ENCODE peak calls at places on chromosome 7, in four cellular contexts. B is body of pancreas, L is endodermal cell, H is psoas muscle. G is an unnamed sample.

GRCh38 chr7:56062382-56062781 is 1.7 kb upstream of the SUMF2 start:
- DNase-seq in L (no peak), B (no peak), H (no peak), G (no peak)

GRCh38 chr7:29977926-29978652 is 11.5 kb downstream of the SCRN1 start:
- DNase-seq in H (no peak), L (peak; percentile 89), B (peak; percentile 73), G (no peak)

GRCh38 chr7:2314209-2314955 is at the start of gene SNX8:
- DNase-seq in H (peak; percentile 88), L (peak; percentile 99), B (peak; percentile 92), G (peak; percentile 67)

GRCh38 chr7:64035388-64035787 is 9.8 kb upstream of the ZNF727 start:
- DNase-seq in H (no peak), B (no peak), L (no peak), G (no peak)

GRCh38 chr7:2542011-2542923 is 13.1 kb downstream of the BRAT1 start:
- DNase-seq in H (no peak), B (no peak), L (no peak), G (no peak)

GRCh38 chr7:46414946-46415345 is 493.9 kb upstream of the IGFBP3 start:
- DNase-seq in H (no peak), B (no peak), L (no peak), G (no peak)

GRCh38 chr7:36995776-36996175 is 271.5 kb upstream of the AOAH start:
- DNase-seq in L (no peak), H (no peak), B (no peak), G (no peak)

GRCh38 chr7:127644484-127644883 is 7.5 kb upstream of the SND1 start:
- DNase-seq in H (no peak), B (no peak), L (no peak), G (no peak)

GRCh38 chr7:27117687-27118491 is 12.7 kb downstream of the HOXA4 start:
- DNase-seq in B (no peak), H (no peak), L (no peak), G (no peak)

GRCh38 chr7:9036080-9036479 is 602.7 kb downstream of the NXPH1 start:
- DNase-seq in B (no peak), L (no peak), H (no peak), G (no peak)

GRCh38 chr7:47369736-47370135 is 212.2 kb downstream of the TNS3 start:
- DNase-seq in B (no peak), H (no peak), L (no peak), G (no peak)

GRCh38 chr7:22124906-22125305 is 179.2 kb upstream of the CDCA7L start:
- DNase-seq in L (no peak), B (no peak), H (no peak), G (no peak)

GRCh38 chr7:115101199-115101598 is 179.3 kb downstream of the MDFIC start:
- DNase-seq in B (no peak), H (no peak), L (no peak), G (no peak)

GRCh38 chr7:41378156-41378555 is 324.7 kb downstream of the INHBA start:
- DNase-seq in L (no peak), H (no peak), B (no peak), G (no peak)

GRCh38 chr7:158329686-158330085 is 257.9 kb downstream of the PTPRN2 start:
- DNase-seq in B (no peak), H (no peak), L (peak; percentile 22), G (no peak)

GRCh38 chr7:37908221-37908788 is 8.3 kb downstream of the SFRP4 start:
- DNase-seq in B (no peak), L (no peak), H (no peak), G (no peak)

GRCh38 chr7:92634924-92635519 is 44.8 kb upstream of the FAM133B start:
- DNase-seq in B (no peak), L (no peak), H (no peak), G (no peak)

GRCh38 chr7:83413425-83413824 is 235.5 kb downstream of the SEMA3E start:
- DNase-seq in H (no peak), B (no peak), L (no peak), G (no peak)

GRCh38 chr7:128209229-128210035 is 31.6 kb upstream of the LEP start:
- DNase-seq in L (peak; percentile 90), B (peak; percentile 75), H (peak; percentile 56), G (no peak)

GRCh38 chr7:104656467-104656866 is 328.1 kb downstream of the LHFPL3 start:
- DNase-seq in L (no peak), B (no peak), H (no peak), G (no peak)

GRCh38 chr7:20019757-20020432 is 197.3 kb downstream of the MACC1 start:
- DNase-seq in H (no peak), B (no peak), L (no peak), G (no peak)

GRCh38 chr7:106775552-106775936 is 89.5 kb upstream of the PIK3CG start:
- DNase-seq in L (no peak), H (no peak), B (no peak), G (no peak)

GRCh38 chr7:50656141-50656895 is 91.1 kb upstream of the DDC start:
- DNase-seq in L (peak; percentile 27), B (no peak), H (peak; percentile 79), G (no peak)

GRCh38 chr7:51077951-51078350 is 238.7 kb downstream of the COBL start:
- DNase-seq in B (no peak), L (no peak), H (no peak), G (no peak)

GRCh38 chr7:127865466-127865865 is 165.8 kb downstream of the LRRC4 start:
- DNase-seq in H (no peak), L (no peak), B (no peak), G (no peak)

GRCh38 chr7:22586101-22586805 is 86.3 kb upstream of the STEAP1B start:
- DNase-seq in H (no peak), B (no peak), L (no peak), G (no peak)

GRCh38 chr7:1538544-1539345 is 8.2 kb downstream of the MAFK start:
- DNase-seq in L (no peak), H (peak; percentile 32), B (no peak), G (no peak)

GRCh38 chr7:30929686-30930085 is 18.0 kb downstream of the AQP1 start:
- DNase-seq in B (peak; percentile 1), L (peak; percentile 17), H (no peak), G (no peak)

GRCh38 chr7:23226841-23227450 is 19.6 kb upstream of the GPNMB start:
- DNase-seq in B (no peak), H (no peak), L (no peak), G (no peak)

GRCh38 chr7:68733219-68734143 is 864.8 kb upstream of the AUTS2 start:
- DNase-seq in L (no peak), B (no peak), H (no peak), G (no peak)

GRCh38 chr7:143974457-143974856 is 19.8 kb downstream of the OR2F1 start:
- DNase-seq in B (no peak), H (no peak), L (no peak), G (no peak)

GRCh38 chr7:91373401-91373800 is 109.2 kb downstream of the FZD1 start:
- DNase-seq in B (no peak), L (no peak), H (no peak), G (no peak)

GRCh38 chr7:150326657-150327268 is 3.4 kb upstream of the ACTR3C start:
- DNase-seq in B (no peak), L (no peak), H (no peak), G (no peak)

GRCh38 chr7:151851782-151852181 is 25.1 kb downstream of the PRKAG2 start:
- DNase-seq in L (no peak), B (peak; percentile 69), H (no peak), G (no peak)

GRCh38 chr7:26515462-26515861 is 223.8 kb downstream of the SNX10 start:
- DNase-seq in H (no peak), L (no peak), B (peak; percentile 92), G (no peak)

GRCh38 chr7:157002819-157003421 is 7.5 kb downstream of the MNX1 start:
- DNase-seq in B (no peak), L (peak; percentile 82), H (no peak), G (no peak)

GRCh38 chr7:157000741-157001653 is 9.5 kb downstream of the MNX1 start:
- DNase-seq in L (peak; percentile 56), H (no peak), B (no peak), G (no peak)

GRCh38 chr7:157003445-157004049 is 6.9 kb downstream of the MNX1 start:
- DNase-seq in H (no peak), L (no peak), B (no peak), G (no peak)

GRCh38 chr7:157000047-157000726 is 10.3 kb downstream of the MNX1 start:
- DNase-seq in B (peak; percentile 64), L (peak; percentile 66), H (no peak), G (no peak)

GRCh38 chr7:157001920-157002818 is 8.3 kb downstream of the MNX1 start:
- DNase-seq in L (peak; percentile 67), B (no peak), H (no peak), G (no peak)
- H3K4me3 ChIP-seq in L (peak overlapping the region; percentile 45), B (no peak overlapping the region), H (no peak overlapping the region), G (no peak overlapping the region)

DNA sequence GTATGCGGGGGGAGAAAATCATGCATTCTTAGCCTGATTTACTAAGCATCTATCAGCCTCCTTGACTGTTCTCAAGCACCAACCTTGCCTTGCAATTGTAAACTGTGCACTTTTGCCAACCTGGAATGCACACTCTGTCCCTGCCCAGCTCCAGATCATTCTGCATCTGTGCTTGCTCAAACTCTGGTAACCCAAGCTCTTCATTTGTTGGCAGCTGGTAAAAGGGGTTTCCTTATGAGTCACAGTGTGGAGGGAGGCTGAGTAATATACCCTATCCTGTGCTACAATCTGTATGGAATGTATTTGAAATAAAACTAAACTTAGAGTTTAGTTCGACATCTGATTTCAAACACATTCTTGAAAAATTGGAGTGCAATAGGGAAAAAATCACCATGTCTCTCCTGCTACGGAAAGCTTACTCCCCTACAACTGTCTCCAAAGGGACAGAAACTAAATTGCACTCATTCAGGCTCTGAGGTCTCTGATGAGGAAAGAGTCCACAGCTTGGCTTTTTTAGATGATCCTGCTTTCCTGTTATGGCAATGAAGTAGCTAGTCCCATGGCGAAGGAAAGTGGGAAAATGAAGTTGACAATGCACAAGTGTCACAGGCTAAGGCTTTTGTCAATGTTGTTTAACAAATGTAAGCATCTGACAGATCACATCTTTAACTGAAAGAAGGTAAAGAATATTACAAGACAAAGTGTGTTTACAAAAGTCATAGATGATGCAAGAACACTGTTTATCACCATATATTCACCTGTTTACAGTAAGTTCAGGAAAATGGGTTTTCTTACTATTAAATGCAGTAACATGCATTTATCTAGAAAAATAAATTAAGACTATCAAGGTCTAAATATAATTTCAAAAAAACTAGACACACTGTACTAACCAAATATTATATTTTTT is 61.9 kb downstream of the TES start:
- DNase-seq in B (peak; percentile 27), H (peak; percentile 27), L (no peak), G (peak; percentile 46)
- H3K4me1 ChIP-seq in B (peaks cover 7% of the 10 kb centered on the region), H (peaks cover 38% of the 10 kb centered on the region), L (no peaks in the 10 kb centered on the region), G (peaks cover 22% of the 10 kb centered on the region)

GRCh38 chr7:120658516-120658915 is 199.4 kb downstream of the TSPAN12 start:
- DNase-seq in L (no peak), H (no peak), B (no peak), G (no peak)

GRCh38 chr7:120665068-120665467 is 192.9 kb downstream of the TSPAN12 start:
- DNase-seq in B (no peak), H (no peak), L (no peak), G (no peak)

GRCh38 chr7:120662291-120662690 is 195.7 kb downstream of the TSPAN12 start:
- DNase-seq in L (no peak), B (no peak), H (no peak), G (no peak)
- H3K27ac ChIP-seq in L (no peak overlapping the region), B (no peak overlapping the region), H (no peak overlapping the region), G (no peak overlapping the region)

DNA sequence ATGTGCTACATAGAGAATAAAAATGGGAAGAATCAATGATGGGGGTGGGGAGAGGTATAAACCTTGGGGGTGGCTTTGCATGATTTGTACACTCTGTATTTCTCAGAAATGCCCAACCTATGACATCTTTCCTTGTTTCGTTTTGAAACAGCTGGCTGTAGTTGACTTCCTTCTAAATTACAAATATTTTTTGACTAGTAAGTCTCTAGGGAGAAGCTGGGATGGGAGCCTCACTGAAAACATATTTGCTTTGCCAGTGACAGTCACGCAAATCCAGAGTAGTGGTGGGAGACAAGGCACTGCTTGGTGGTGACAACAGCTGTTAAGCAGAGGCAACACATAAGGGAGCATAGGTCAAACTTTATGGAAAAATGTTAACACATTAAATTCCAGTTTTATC is 440.5 kb downstream of the SEMA3D start:
- DNase-seq in B (no peak), L (no peak), H (no peak), G (no peak)
- H3K4me3 ChIP-seq in B (no peak overlapping the region), L (no peak overlapping the region), H (no peak overlapping the region), G (no peak overlapping the region)